ENCODE peak calls at places on chromosomes 11 and 22, in five cellular contexts. C is H9, B is neuronal stem cell, Y is H1, R is trophoblast cell. O is an unnamed sample.

GRCh38 chr22:29083576-29084566 is 11.0 kb downstream of the KREMEN1 start:
- DNase-seq in C (no peak), B (no peak), Y (no peak), R (no peak), O (peak)

GRCh38 chr11:61764606-61765260 is 12.3 kb downstream of the MYRF start:
- DNase-seq in C (no peak), B (no peak), Y (no peak), R (no peak), O (no peak)

GRCh38 chr11:76654310-76654851 is 16.2 kb downstream of the LRRC32 start:
- DNase-seq in C (peak), B (no peak), Y (no peak), R (peak), O (peak)

GRCh38 chr11:10144954-10145353 is 149.1 kb downstream of the SBF2 start:
- DNase-seq in C (no peak), B (no peak), Y (no peak), R (no peak), O (no peak)

GRCh38 chr11:100581318-100581717 is 105.8 kb upstream of the ARHGAP42 start:
- DNase-seq in C (no peak), B (no peak), Y (no peak), R (no peak), O (peak)

GRCh38 chr11:113338730-113339129 is 24.3 kb downstream of the TTC12 start:
- DNase-seq in C (peak), B (no peak), Y (no peak), R (no peak), O (no peak)

GRCh38 chr11:64225608-64226506 is at the start of the genes NUDT22 and TRPT1:
- DNase-seq in C (peak), B (peak), Y (no peak), R (peak), O (peak)

GRCh38 chr11:88596786-88597185 is 259.2 kb upstream of the CTSC start:
- DNase-seq in C (no peak), B (no peak), Y (no peak), R (no peak), O (no peak)

GRCh38 chr11:87038235-87038960 is 664 bp downstream of the TMEM135 start:
- DNase-seq in C (no peak), B (no peak), Y (no peak), R (no peak), O (peak)

GRCh38 chr11:116225236-116225635 is 547.6 kb downstream of the BUD13 start:
- DNase-seq in C (no peak), B (no peak), Y (no peak), R (no peak), O (no peak)

GRCh38 chr11:71489311-71490043 is 36.5 kb downstream of the NADSYN1 start:
- DNase-seq in C (no peak), B (no peak), Y (no peak), R (no peak), O (peak)

GRCh38 chr22:31106001-31106571 is 1.3 kb downstream of the SELENOM start:
- DNase-seq in C (no peak), B (no peak), Y (no peak), R (peak), O (peak)

GRCh38 chr11:103326070-103326794 is 217.0 kb downstream of the DYNC2H1 start:
- DNase-seq in C (peak), B (peak), Y (peak), R (peak), O (peak)

GRCh38 chr11:32430586-32431357 is 4.6 kb downstream of the WT1 start:
- DNase-seq in C (peak), B (no peak), Y (no peak), R (no peak), O (no peak)

DNA sequence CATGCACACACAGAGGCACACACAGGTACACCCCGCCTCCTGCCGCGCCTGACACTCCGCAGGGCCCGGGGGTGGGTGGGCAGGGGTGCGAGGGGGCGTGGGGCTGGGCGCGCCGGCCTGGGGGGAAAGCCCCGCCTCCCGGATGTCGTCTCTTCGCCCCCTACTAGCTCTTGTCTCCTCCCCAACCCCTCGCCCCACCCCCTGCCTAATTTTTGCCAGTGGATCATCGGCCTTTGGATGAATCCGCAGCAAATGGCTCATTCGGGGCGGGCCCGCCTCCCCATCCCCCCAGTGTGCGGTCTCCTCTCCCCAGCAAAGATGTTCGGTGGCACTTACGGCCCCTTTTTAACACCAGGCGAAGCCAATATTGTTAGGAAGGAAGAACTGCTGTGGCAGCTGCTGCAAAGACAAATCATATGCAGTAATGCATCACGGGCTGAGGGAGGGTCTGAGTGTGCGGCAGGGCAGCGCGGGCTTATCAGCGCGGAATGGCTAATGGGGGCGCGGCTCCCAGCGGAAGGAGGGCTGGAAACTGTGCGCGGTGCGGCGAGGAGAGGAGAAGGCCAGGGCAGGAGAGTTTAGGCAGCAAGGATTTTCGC is 13.4 kb upstream of the NECTIN1 start:
- DNase-seq in C (peak), B (peak), Y (no peak), R (no peak), O (peak)
- H2BK5ac ChIP-seq in C (no peak), B (no peak), Y (peak), R (no peak), O (no peak)

DNA sequence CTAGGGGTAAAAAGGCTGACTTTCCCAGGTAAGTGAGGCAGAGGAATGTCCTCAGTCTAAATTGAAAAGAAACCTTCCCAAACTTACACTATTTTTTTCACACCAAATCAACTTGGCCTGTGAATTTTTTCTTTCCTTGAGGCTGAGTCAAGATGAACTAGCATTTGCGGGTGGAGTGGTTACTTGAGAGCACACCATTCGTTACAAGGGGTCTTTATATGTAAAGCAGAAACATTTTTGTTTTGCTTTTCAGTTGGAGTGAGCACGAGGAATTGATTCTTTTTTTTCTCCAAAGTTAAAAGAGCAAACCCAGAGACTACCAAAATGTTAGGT is 36.4 kb downstream of the MAML2 start:
- DNase-seq in C (no peak), B (no peak), Y (no peak), R (no peak), O (no peak)
- H3K23ac ChIP-seq in C (no peak), B (no peak), Y (no peak), R (no peak), O (no peak)

DNA sequence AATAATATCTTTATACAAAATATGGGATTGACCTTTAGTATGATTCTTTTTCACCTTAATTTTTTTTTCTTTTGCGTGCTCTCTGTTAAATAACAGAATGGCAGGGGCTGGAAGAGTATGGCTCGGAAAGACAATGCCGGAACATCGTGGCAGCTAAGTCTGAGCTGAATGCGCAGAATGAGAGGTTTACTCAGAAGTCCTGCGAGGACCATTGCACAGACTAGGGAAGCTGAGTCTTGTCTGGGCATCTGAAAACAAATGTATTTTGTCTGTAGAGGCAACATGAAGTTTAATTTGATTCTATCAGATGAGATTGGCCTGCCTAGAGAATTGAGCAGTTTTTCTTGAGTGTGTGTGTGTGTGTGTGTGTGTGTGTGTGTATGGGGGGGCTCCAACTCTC is 244.2 kb upstream of the SORL1-AS1 start:
- DNase-seq in C (no peak), B (no peak), Y (no peak), R (no peak), O (no peak)
- H2BK12ac ChIP-seq in C (no peak), B (no peak), Y (no peak), R (no peak), O (no peak)

GRCh38 chr11:58028687-58029411 is 1.9 kb upstream of the OR6Q1 start:
- DNase-seq in C (no peak), B (no peak), Y (no peak), R (peak), O (peak)
- H2BK5ac ChIP-seq in C (no peak), B (no peak), Y (no peak), R (no peak), O (no peak)

GRCh38 chr11:78595431-78596130 is 20.9 kb upstream of the NARS2 start:
- DNase-seq in C (no peak), B (no peak), Y (no peak), R (no peak), O (peak)
- H3K23ac ChIP-seq in C (no peak), B (no peak), Y (no peak), R (no peak), O (no peak)

DNA sequence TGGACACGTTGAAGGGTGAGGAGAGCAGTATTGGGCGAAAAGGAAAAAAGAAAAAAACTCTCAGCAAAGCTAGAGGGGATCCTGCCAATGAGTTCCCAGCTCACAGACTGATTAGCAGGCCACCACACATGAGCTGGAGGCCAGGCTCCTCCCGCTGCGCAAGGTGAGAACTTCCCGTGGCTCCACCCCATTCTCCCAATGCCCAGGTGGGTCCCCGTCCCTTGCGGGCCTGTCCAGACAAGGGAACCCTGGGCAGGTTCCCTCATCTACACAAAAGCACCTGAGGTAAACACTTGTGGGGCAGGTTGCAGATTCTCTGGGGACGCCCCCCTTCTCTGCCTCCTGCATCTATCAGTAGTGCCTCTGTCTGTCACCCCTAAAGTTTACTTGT is 46.5 kb downstream of the CDPF1 start:
- DNase-seq in C (no peak), B (no peak), Y (no peak), R (no peak), O (no peak)
- H2BK12ac ChIP-seq in C (no peak), B (no peak), Y (no peak), R (no peak), O (no peak)

O was measured in mesenchymal stem cell.